ENCODE peak calls at places on chromosomes 1 and 21, in four cellular contexts. V is transverse colon, L is lower lobe of right lung, I is GM23248. N is an unnamed sample.
A peak's percentile ranks its signal among the peaks of the same experiment; 100 is the strongest.

GRCh38 chr21:45459171-45460010 is 54.4 kb downstream of the COL18A1 start:
- DNase-seq in V (no peak), L (no peak), I (no peak), N (peak; percentile 61)

GRCh38 chr1:33383974-33384767 is 46.7 kb downstream of the PHC2 start:
- DNase-seq in V (no peak), L (no peak), I (peak; percentile 80), N (no peak)

GRCh38 chr1:11529330-11529729 is 50.4 kb downstream of the DISP3 start:
- DNase-seq in V (no peak), L (no peak), I (no peak), N (no peak)

GRCh38 chr21:38351176-38351959 is 94.6 kb downstream of the KCNJ15 start:
- DNase-seq in V (no peak), L (no peak), I (peak; percentile 23), N (no peak)

GRCh38 chr1:170313306-170313705 is 167.5 kb downstream of the NTMT2 start:
- DNase-seq in V (no peak), L (no peak), I (no peak), N (no peak)

GRCh38 chr1:42056460-42056859 is 96.8 kb upstream of the GUCA2B start:
- DNase-seq in V (no peak), L (no peak), I (no peak), N (no peak)

GRCh38 chr1:108590947-108591346 is 31.0 kb downstream of the EEIG2 start:
- DNase-seq in V (no peak), L (no peak), I (peak; percentile 99), N (no peak)

GRCh38 chr1:29876902-29877301 is 640.6 kb downstream of the PTPRU start:
- DNase-seq in V (no peak), L (no peak), I (peak; percentile 4), N (no peak)

GRCh38 chr1:244325056-244325764 is 126.5 kb downstream of the ADSS2 start:
- DNase-seq in V (no peak), L (no peak), I (no peak), N (no peak)

GRCh38 chr1:205247130-205247921 is 19.6 kb downstream of the TMCC2 start:
- DNase-seq in V (no peak), L (no peak), I (no peak), N (peak; percentile 50)

GRCh38 chr1:212488436-212489283 is 55.9 kb downstream of the NENF start:
- DNase-seq in V (peak; percentile 66), L (no peak), I (peak; percentile 76), N (peak; percentile 78)

GRCh38 chr1:195766709-195767108 is 841.5 kb downstream of the KCNT2 start:
- DNase-seq in V (no peak), L (no peak), I (peak; percentile 73), N (no peak)

GRCh38 chr1:235018720-235019444 is 109.8 kb downstream of the TOMM20 start:
- DNase-seq in V (no peak), L (peak; percentile 60), I (no peak), N (no peak)

GRCh38 chr1:47738560-47739182 is 258.5 kb downstream of the TRABD2B start:
- DNase-seq in V (peak; percentile 57), L (no peak), I (peak; percentile 72), N (peak; percentile 64)

GRCh38 chr21:25639167-25639921 is at the start of gene JAM2:
- DNase-seq in V (peak; percentile 33), L (peak; percentile 48), I (peak; percentile 55), N (peak; percentile 79)

GRCh38 chr21:28781602-28782274 is 210.9 kb downstream of the LTN1 start:
- DNase-seq in V (no peak), L (no peak), I (peak; percentile 61), N (no peak)

GRCh38 chr21:45283019-45283610 is 4.6 kb downstream of the POFUT2 start:
- DNase-seq in V (no peak), L (peak; percentile 41), I (no peak), N (no peak)

GRCh38 chr1:179164494-179164893 is 65.0 kb downstream of the ABL2 start:
- DNase-seq in V (no peak), L (no peak), I (peak; percentile 58), N (no peak)

GRCh38 chr1:212182585-212182984 is 102.6 kb upstream of the PPP2R5A start:
- DNase-seq in V (no peak), L (no peak), I (no peak), N (no peak)

GRCh38 chr1:14668448-14669029 is 70.1 kb downstream of the KAZN start:
- DNase-seq in V (no peak), L (no peak), I (no peak), N (no peak)

GRCh38 chr1:50346621-50347020 is 76.6 kb downstream of the DMRTA2 start:
- DNase-seq in V (no peak), L (no peak), I (no peak), N (no peak)

GRCh38 chr1:24047101-24047459 is 64.9 kb downstream of the MYOM3 start:
- DNase-seq in V (peak; percentile 29), L (no peak), I (peak; percentile 88), N (peak; percentile 75)

GRCh38 chr21:43988506-43989230 is 23.4 kb upstream of the TRAPPC10 start:
- DNase-seq in V (no peak), L (no peak), I (no peak), N (no peak)

GRCh38 chr21:43988016-43988415 is 24.1 kb upstream of the TRAPPC10 start:
- DNase-seq in V (no peak), L (no peak), I (no peak), N (no peak)

GRCh38 chr21:43991447-43991991 is 20.6 kb upstream of the TRAPPC10 start:
- DNase-seq in V (no peak), L (peak; percentile 41), I (no peak), N (no peak)

GRCh38 chr21:43987509-43987908 is 24.6 kb upstream of the TRAPPC10 start:
- DNase-seq in V (no peak), L (no peak), I (no peak), N (no peak)

DNA sequence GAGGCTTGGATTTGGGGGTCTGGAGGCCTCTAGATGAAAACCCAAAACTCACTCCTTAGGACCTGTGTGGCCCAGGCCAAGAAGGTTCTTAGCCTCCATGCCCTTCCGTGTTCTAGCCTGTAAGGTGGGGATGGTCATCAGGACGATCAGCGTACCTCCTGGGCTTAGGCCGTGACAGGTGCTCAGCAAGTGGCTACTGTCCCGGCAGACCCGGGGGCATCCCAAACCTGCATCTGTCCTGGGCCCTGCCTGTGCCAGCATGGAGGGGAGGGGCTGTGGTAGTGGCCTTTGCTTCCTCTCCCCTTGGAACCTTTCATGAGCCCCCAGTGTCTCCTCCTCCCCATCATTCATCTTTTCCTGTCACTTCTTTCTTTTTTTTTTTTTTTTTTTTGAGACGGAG is 22.7 kb upstream of the TRAPPC10 start:
- DNase-seq in V (no peak), L (no peak), I (no peak), N (peak; percentile 9)
- H3K27ac ChIP-seq in V (no peak overlapping the region), L (no peak overlapping the region), I (no peak overlapping the region), N (no peak overlapping the region)

GRCh38 chr1:208093046-208093445 is 151.1 kb downstream of the PLXNA2 start:
- DNase-seq in V (no peak), L (no peak), I (no peak), N (no peak)
- H3K36me3 ChIP-seq in V (no peaks in the 10 kb centered on the region), L (peaks cover 97% of the 10 kb centered on the region), I (peaks cover 4% of the 10 kb centered on the region), N (peaks cover 14% of the 10 kb centered on the region)

GRCh38 chr1:248590055-248590454 is 7.4 kb downstream of the OR2T10 start:
- DNase-seq in V (no peak), L (no peak), I (no peak), N (no peak)

GRCh38 chr1:248596615-248597014 is 885 bp downstream of the OR2T10 start:
- DNase-seq in V (no peak), L (no peak), I (no peak), N (no peak)

GRCh38 chr1:248589334-248589733 is 8.2 kb downstream of the OR2T10 start:
- DNase-seq in V (no peak), L (no peak), I (no peak), N (no peak)

GRCh38 chr1:248593226-248593625 is 4.3 kb downstream of the OR2T10 start:
- DNase-seq in V (no peak), L (no peak), I (no peak), N (no peak)

DNA sequence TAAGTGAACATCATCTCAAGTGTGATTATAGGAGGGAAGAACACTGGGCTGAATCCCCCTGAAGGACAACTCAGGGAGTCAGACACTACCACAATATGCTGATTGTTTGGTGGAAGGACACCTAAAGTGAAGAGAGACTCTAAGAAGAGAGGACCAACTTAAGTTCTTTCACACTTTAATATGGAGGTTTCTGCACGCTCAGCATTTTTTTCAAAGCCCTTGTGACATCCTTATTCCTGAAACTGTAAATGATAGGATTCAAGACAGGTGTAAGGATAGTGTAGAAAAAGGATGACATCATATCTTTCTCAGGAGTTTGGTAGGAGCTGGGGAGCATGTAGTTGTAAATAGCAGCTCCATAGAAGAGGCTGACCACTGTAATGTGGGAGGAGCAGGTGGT is 4.8 kb downstream of the OR2T10 start:
- DNase-seq in V (no peak), L (no peak), I (no peak), N (no peak)
- H3K9me3 ChIP-seq in V (no peaks in the 10 kb centered on the region), L (no peaks in the 10 kb centered on the region), I (no peaks in the 10 kb centered on the region), N (no peaks in the 10 kb centered on the region)

DNA sequence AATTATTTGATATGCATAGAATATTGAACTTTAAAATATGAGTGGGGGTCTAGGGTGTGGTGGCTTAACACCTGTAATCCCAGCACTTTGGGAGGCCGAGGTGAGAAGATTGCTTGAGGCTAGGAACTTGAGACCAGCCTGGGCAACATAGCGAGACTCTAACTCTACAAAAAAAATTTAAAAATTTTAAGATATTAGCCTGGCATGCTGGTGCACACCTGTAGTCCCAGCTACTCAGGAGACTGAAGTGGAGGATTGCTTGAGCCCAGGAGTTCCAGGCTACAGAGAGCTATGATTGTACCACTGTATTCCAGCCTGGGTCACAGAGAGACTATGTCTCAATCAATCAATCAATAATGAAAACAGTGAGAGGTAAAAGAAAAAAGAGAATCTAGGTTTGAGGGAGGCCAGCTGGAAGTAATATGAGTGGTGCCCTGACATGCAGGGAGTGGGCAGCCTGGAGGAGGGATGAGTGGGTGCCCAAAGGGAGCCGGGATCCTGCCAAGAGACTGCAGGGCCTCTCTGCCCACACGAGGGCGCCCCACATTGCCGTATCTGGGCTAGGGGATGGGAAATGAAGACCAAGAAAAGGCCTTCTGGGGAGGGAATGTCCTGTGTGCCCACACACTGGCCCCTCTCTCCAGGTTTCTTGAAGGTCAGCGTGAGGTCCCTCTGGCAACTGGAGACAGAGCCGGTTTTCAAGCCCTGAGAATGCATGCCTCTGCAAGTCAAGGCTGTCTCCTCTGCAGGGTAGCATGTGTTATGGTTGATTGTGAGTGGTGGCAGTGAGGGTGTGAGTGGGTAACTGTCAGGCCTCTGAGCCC is 93.9 kb upstream of the PPM1J start:
- DNase-seq in V (peak; percentile 82), L (peak; percentile 80), I (peak; percentile 88), N (peak; percentile 84)
- H3K27ac ChIP-seq in V (no peak overlapping the region), L (no peak overlapping the region), I (no peak overlapping the region), N (no peak overlapping the region)

DNA sequence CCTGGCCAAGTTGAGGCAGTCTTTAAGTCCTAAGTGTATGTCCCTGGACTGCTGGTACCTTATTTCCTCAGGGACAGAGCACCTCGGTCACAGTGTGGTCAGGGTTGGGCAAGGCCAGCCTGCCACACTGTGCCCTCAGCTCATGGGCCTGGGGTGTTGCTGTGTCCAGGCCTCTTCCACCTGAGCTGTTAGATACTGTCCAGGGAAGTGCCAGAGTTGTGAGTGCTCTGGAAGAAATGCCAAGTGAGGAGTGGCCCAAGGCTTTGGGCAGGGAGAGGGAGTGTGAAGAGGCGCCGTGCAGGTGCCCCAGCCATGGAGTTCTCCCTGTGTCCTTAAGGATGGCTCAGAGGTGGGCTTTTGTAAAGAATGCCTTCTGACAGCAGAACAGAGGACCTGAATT is 15.3 kb downstream of the URB2 start:
- DNase-seq in V (no peak), L (no peak), I (no peak), N (no peak)
- H3K36me3 ChIP-seq in V (no peaks in the 10 kb centered on the region), L (peaks cover 64% of the 10 kb centered on the region), I (peaks cover 9% of the 10 kb centered on the region), N (no peaks in the 10 kb centered on the region)

N was measured in aorta.